ENCODE peak calls at places on chromosomes 12 and 14, in nine cellular contexts. G is astrocyte of the cerebellum, C is lower leg skin, Q is nephron progenitor cell, P is activated B cell treated with CpG ODN at 0.5 μM for 24 hours, E is heart left ventricle, T is uterus, H is fibroblast of pulmonary artery, W is pancreas. U is an unnamed sample.

GRCh38 chr12:56137853-56138571 is 9.9 kb downstream of the ESYT1 start:
- DNase-seq in G (no peak), C (no peak), Q (no peak), P (no peak), E (no peak), T (no peak), H (no peak), W (no peak), U (no peak)

GRCh38 chr12:24554612-24555300 is 394.1 kb downstream of the BCAT1 start:
- DNase-seq in G (no peak), C (no peak), Q (no peak), P (no peak), E (no peak), T (no peak), H (no peak), W (no peak), U (no peak)

GRCh38 chr12:71786840-71787239 is 32.2 kb downstream of the RAB21 start:
- DNase-seq in G (no peak), C (no peak), Q (no peak), P (no peak), E (no peak), T (no peak), H (no peak), W (no peak), U (no peak)

GRCh38 chr12:108605000-108605689 is 7.3 kb upstream of the TMEM119 start:
- DNase-seq in G (no peak), C (no peak), Q (no peak), P (no peak), E (no peak), T (no peak), H (no peak), W (no peak), U (no peak)

GRCh38 chr14:20530771-20531571 is 25.6 kb downstream of the RNASE10 start:
- DNase-seq in G (peak), C (peak), Q (peak), P (peak), E (peak), T (peak), H (peak), W (peak), U (peak)

GRCh38 chr12:19596755-19597154 is 157.5 kb downstream of the AEBP2 start:
- DNase-seq in G (no peak), C (no peak), Q (no peak), P (no peak), E (no peak), T (no peak), H (no peak), W (no peak), U (no peak)

GRCh38 chr12:89707992-89708792 is 446 bp downstream of the ATP2B1 start:
- DNase-seq in G (no peak), C (peak), Q (peak), P (peak), E (peak), T (peak), H (no peak), W (peak), U (no peak)

GRCh38 chr12:115403689-115404088 is 719.7 kb upstream of the TBX3 start:
- DNase-seq in G (no peak), C (no peak), Q (no peak), P (no peak), E (no peak), T (no peak), H (no peak), W (no peak), U (no peak)

GRCh38 chr12:65944637-65945036 is 120.4 kb downstream of the HMGA2 start:
- DNase-seq in G (no peak), C (no peak), Q (no peak), P (no peak), E (no peak), T (no peak), H (no peak), W (no peak), U (no peak)

GRCh38 chr14:72917420-72917819 is 8.8 kb upstream of the DCAF4 start:
- DNase-seq in G (no peak), C (no peak), Q (no peak), P (no peak), E (no peak), T (no peak), H (no peak), W (no peak), U (no peak)

GRCh38 chr14:22106700-22107697 is 433.4 kb upstream of the OR4E1 start:
- DNase-seq in G (no peak), C (no peak), Q (no peak), P (no peak), E (no peak), T (no peak), H (no peak), W (no peak), U (no peak)

GRCh38 chr14:22107734-22108133 is 434.1 kb upstream of the OR4E1 start:
- DNase-seq in G (no peak), C (no peak), Q (no peak), P (no peak), E (no peak), T (no peak), H (no peak), W (no peak), U (no peak)

GRCh38 chr14:22113401-22113800 is 439.8 kb upstream of the OR4E1 start:
- DNase-seq in G (no peak), C (no peak), Q (no peak), P (no peak), E (no peak), T (no peak), H (no peak), W (no peak), U (no peak)

GRCh38 chr14:22112004-22112403 is 438.4 kb upstream of the OR4E1 start:
- DNase-seq in G (no peak), C (no peak), Q (peak), P (no peak), E (no peak), T (no peak), H (no peak), W (no peak), U (no peak)
- TF ChIP-seq CTCF in G (peak), C (no peak), Q (peak), P (no peak), E (peak), T (no peak), H (peak), W (no peak), U (no peak)

GRCh38 chr14:88871429-88871828 is 47.0 kb downstream of the TTC8 start:
- DNase-seq in G (no peak), C (no peak), Q (no peak), P (no peak), E (no peak), T (no peak), H (no peak), W (no peak), U (no peak)
- TF ChIP-seq CTCF in G (no peak), C (no peak), Q (no peak), P (no peak), E (no peak), T (no peak), H (no peak), W (no peak), U (no peak)

DNA sequence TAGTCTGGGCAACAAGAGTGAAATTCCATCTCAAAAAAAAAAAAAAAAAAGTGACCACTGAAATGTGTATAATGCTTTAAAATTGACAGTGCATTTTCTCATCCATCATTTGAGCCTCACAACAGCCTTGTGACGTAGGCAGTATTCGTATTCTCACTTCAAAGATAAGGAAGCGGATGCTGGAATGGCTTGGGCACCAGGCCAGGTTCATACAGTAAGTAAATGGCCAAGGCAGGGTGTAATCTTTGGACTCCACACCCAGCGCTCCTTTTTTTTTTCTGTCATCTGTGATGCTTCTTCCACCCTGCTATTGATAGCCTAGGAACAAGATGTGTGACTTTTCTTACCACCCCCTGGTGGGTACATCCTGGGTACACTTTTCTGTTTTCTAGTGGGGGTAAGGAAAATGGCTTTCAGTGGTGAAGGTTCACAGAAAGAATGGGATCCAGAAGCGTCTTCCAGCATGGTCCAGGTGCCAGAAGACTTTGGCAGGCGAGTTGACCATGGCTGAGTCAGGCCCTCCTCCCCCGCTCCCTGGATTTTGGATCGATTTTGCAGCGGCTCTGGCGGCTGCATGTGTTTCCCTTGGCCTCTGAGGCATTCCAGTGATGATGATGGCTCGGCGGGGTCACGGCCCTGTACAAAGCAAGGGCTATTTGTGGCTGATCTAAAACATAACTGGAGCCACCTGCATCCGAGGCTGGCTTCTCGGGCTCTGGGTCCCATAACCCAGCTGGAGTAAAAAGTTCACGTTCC is 110.6 kb downstream of the CACNA1C start:
- DNase-seq in G (peak), C (peak), Q (no peak), P (no peak), E (peak), T (peak), H (peak), W (peak), U (peak)
- TF ChIP-seq CTCF in G (no peak), C (no peak), Q (no peak), P (no peak), E (no peak), T (no peak), H (no peak), W (no peak), U (no peak)

GRCh38 chr14:86652512-86652911 is 1122.6 kb downstream of the FLRT2 start:
- DNase-seq in G (no peak), C (no peak), Q (no peak), P (no peak), E (no peak), T (no peak), H (no peak), W (no peak), U (no peak)
- TF ChIP-seq CTCF in G (no peak), C (no peak), Q (no peak), P (no peak), E (no peak), T (no peak), H (no peak), W (no peak), U (no peak)

DNA sequence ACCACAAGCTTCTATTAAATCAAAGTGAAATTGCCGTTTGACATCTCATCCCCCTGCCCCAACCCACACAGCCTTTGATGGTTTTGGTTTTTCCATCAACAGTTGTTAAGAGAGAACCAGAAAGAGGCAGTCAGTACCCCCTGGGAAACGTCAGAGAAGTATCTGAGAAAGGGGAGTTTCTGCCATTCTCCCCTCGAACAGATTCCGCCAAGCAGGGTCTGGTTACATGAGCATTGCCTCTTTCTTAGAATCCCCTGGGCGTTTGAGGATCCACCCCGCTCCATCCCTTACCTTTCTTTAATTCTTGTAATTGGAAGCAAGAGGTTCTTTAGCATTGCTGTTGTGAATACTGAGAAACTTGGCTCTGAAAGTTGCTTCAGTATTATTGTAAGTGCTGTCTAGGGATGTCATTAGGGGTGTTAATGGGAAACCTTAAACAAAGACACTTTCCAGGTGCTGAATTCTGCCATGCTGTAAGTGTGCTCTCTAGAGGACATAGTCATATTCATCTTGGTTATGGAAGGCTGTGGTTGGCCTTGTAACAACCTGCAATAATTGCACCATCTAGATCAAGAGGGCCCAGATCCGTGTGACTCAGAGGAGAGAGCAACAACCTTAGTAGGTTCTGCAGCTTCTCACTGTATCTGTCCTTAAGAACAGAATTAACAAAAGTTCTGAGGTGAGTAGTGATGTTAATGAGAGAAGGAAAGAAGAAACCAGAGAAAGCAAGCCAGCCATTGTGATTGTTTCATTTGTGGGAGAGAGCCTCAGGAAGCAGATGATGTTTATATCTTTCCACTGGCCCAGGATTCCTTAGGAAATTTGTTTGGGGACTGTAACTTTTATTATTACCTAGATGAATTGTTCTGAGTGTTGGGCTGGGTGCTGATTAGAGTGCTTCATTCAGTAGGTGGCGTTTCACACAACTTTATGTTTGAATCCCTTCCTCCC is 8.9 kb downstream of the TMBIM6 start:
- DNase-seq in G (no peak), C (no peak), Q (no peak), P (no peak), E (no peak), T (no peak), H (peak), W (no peak), U (no peak)
- TF ChIP-seq CTCF in G (no peak), C (no peak), Q (no peak), P (no peak), E (no peak), T (no peak), H (no peak), W (no peak), U (no peak)

GRCh38 chr14:22052795-22053194 is 379.2 kb upstream of the OR4E1 start:
- DNase-seq in G (no peak), C (no peak), Q (no peak), P (no peak), E (no peak), T (no peak), H (no peak), W (no peak), U (no peak)

GRCh38 chr14:22046063-22046462 is 372.4 kb upstream of the OR4E1 start:
- DNase-seq in G (no peak), C (no peak), Q (no peak), P (no peak), E (no peak), T (no peak), H (no peak), W (no peak), U (no peak)

GRCh38 chr14:22044193-22044592 is 370.6 kb upstream of the OR4E1 start:
- DNase-seq in G (no peak), C (no peak), Q (no peak), P (no peak), E (no peak), T (no peak), H (no peak), W (no peak), U (no peak)

DNA sequence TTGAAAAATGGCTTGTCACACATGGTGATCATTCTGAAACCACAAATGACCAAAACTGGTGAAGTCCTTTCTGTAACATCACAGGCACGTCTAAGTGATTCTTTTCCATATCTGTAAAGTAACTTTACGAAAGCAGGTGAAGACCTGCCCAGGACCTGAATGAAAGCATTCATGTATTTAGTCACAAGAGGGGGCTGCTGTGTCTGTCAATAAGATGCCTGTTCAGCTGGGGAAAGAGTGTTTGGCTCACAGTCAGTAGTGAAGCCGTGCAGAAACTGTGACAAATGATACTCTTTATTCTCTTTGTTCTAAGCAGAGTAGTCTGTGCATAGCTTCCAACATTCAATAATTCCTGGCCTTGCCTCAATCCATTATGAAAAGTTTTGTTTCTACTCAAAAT is 373.5 kb upstream of the OR4E1 start:
- DNase-seq in G (no peak), C (no peak), Q (no peak), P (no peak), E (no peak), T (no peak), H (peak), W (no peak), U (no peak)
- TF ChIP-seq CTCF in G (peak), C (no peak), Q (peak), P (no peak), E (no peak), T (no peak), H (peak), W (no peak), U (no peak)

GRCh38 chr14:59018460-59018859 is 170.0 kb upstream of the DAAM1 start:
- DNase-seq in G (no peak), C (no peak), Q (no peak), P (no peak), E (no peak), T (no peak), H (no peak), W (no peak), U (no peak)

GRCh38 chr14:59020382-59020781 is 168.1 kb upstream of the DAAM1 start:
- DNase-seq in G (peak), C (no peak), Q (no peak), P (no peak), E (no peak), T (no peak), H (peak), W (no peak), U (no peak)

GRCh38 chr14:59022144-59022543 is 166.3 kb upstream of the DAAM1 start:
- DNase-seq in G (no peak), C (no peak), Q (no peak), P (no peak), E (no peak), T (no peak), H (no peak), W (no peak), U (no peak)

GRCh38 chr14:59017285-59017965 is 171.0 kb upstream of the DAAM1 start:
- DNase-seq in G (no peak), C (no peak), Q (no peak), P (no peak), E (no peak), T (no peak), H (no peak), W (no peak), U (no peak)

GRCh38 chr14:59018978-59019377 is 169.5 kb upstream of the DAAM1 start:
- DNase-seq in G (no peak), C (no peak), Q (no peak), P (no peak), E (no peak), T (no peak), H (peak), W (no peak), U (no peak)
- TF ChIP-seq CTCF in G (peak), C (no peak), Q (peak), P (no peak), E (peak), T (no peak), H (peak), W (no peak), U (no peak)

DNA sequence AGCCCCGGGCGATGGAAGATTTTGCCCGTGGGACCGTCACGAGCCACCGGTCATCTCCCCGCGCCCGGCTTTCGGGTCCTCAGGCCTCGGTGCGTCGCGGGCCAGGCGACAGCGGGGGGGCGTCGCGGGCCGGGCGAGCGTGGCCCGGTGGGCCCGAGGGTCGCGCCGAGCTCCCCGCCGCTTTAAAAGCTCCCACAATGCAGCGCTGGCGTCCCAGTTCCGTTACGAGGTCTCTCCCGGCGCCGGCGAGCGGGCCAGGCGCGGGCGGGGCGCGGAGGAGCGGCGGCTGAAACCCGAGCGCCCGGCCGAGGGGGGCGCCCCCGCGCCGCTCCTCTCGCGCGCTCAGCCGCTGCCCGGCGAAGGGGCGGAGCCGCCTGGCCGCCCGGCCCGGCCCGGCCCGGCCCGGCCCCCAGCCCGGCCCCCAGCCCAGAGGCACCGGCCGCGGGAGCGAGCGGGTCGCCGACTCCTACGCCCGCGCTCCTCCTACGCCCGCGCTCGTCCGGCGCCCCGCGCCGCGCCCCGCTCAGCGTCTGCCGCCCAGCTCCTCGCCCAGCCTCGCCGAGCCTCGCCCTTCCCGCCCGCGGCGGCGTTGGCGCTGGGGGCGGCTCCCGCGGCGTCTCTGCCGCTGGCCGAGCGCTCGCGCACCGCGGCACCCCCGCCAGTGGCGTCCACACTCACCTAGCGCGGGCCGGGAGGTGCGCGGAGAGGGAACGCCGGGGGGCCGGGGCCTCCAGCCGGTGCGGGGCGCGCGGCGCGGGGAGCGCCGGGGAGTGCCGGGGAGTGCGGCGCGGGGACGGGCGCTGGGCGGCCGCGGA is at the start of gene RASSF8:
- DNase-seq in G (peak), C (peak), Q (peak), P (peak), E (peak), T (peak), H (peak), W (peak), U (no peak)
- TF ChIP-seq CTCF in G (no peak), C (no peak), Q (no peak), P (no peak), E (no peak), T (no peak), H (no peak), W (no peak), U (no peak)

GRCh38 chr14:22221508-22221907 is 367.5 kb downstream of the DAD1 start:
- DNase-seq in G (no peak), C (no peak), Q (no peak), P (no peak), E (no peak), T (no peak), H (peak), W (no peak), U (no peak)
- TF ChIP-seq CTCF in G (peak), C (no peak), Q (peak), P (peak), E (no peak), T (no peak), H (peak), W (no peak), U (no peak)

DNA sequence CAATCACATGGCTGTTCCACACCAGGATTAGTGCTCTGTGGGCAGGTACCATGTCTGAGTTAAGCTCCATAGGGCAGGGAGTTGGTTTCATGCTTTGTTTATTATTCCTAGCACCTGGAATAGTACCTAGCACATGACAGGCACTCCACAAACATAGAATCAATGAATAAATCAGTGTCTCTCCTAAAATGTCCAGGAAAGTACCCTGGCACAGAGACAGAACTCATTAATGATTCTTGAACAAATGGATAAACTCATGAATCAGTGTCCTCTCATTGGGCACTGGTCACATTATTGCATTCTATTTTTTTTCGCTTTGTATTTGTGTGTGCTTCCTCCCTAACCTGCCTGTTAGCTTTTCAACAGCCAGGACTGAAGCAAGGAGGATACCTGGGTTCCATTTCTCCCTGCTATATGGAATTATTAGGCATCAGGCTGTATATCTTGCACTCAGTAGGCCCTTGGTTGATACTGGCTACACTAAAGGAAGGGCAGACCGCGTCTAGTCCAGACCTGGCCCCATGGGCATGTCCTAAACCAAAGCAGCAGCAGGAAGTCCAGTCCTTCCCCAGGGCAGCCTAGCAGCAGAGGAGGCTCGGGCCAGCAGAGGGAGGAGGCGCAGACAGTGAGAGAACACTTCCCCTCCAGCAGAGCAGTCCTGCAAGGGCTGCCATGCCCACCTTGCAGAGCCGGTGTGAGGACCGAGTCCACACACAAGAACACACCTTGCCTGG is 18.4 kb downstream of the HDAC7 start:
- DNase-seq in G (no peak), C (no peak), Q (no peak), P (no peak), E (peak), T (no peak), H (no peak), W (no peak), U (no peak)
- TF ChIP-seq CTCF in G (peak), C (no peak), Q (no peak), P (no peak), E (peak), T (peak), H (peak), W (no peak), U (no peak)